ENCODE peak calls at places on chromosomes 7 and 10, in five cellular contexts. One of them, this sample, is unnamed.

GRCh38 chr10:546971-547590 is 142.4 kb downstream of the DIP2C start:
- DNase-seq in A172: no peak
- DNase-seq in kidney: no peak
- DNase-seq in cardiac muscle cell: peak; percentile 6
- DNase-seq in mesendoderm: peak; percentile 88
- DNase-seq in this sample: no peak

GRCh38 chr7:112938895-112939588 is 147.6 kb downstream of the GPR85 start:
- DNase-seq in cardiac muscle cell: peak; percentile 45
- DNase-seq in A172: peak; percentile 31
- DNase-seq in kidney: peak; percentile 82
- DNase-seq in mesendoderm: peak; percentile 85
- DNase-seq in this sample: no peak

GRCh38 chr7:39714447-39715091 is 91.2 kb downstream of the RALA start:
- DNase-seq in cardiac muscle cell: no peak
- DNase-seq in mesendoderm: no peak
- DNase-seq in A172: no peak
- DNase-seq in kidney: no peak
- DNase-seq in this sample: no peak

GRCh38 chr7:131109757-131110293 is 217.9 kb upstream of the MKLN1 start:
- DNase-seq in cardiac muscle cell: peak; percentile 93
- DNase-seq in kidney: peak; percentile 95
- DNase-seq in A172: peak; percentile 53
- DNase-seq in mesendoderm: peak; percentile 89
- DNase-seq in this sample: peak; percentile 89

GRCh38 chr7:92802398-92802797 is 34.0 kb downstream of the CDK6 start:
- DNase-seq in cardiac muscle cell: no peak
- DNase-seq in A172: no peak
- DNase-seq in kidney: no peak
- DNase-seq in mesendoderm: no peak
- DNase-seq in this sample: no peak

GRCh38 chr7:131020759-131021219 is 286.8 kb upstream of the KLF14 start:
- DNase-seq in A172: no peak
- DNase-seq in cardiac muscle cell: no peak
- DNase-seq in mesendoderm: no peak
- DNase-seq in kidney: no peak
- DNase-seq in this sample: no peak

GRCh38 chr10:125152646-125153368 is 7.6 kb downstream of the CTBP2 start:
- DNase-seq in mesendoderm: peak; percentile 62
- DNase-seq in cardiac muscle cell: peak; percentile 17
- DNase-seq in kidney: peak; percentile 88
- DNase-seq in A172: no peak
- DNase-seq in this sample: no peak

GRCh38 chr10:92640110-92640509 is 47.2 kb downstream of the KIF11 start:
- DNase-seq in A172: peak; percentile 21
- DNase-seq in mesendoderm: no peak
- DNase-seq in kidney: no peak
- DNase-seq in cardiac muscle cell: peak; percentile 77
- DNase-seq in this sample: no peak

GRCh38 chr7:50962962-50963374 is 180.3 kb upstream of the GRB10 start:
- DNase-seq in cardiac muscle cell: peak; percentile 75
- DNase-seq in mesendoderm: peak; percentile 46
- DNase-seq in A172: peak; percentile 100
- DNase-seq in kidney: peak; percentile 88
- DNase-seq in this sample: peak; percentile 37

GRCh38 chr10:88401671-88402347 is 181.3 kb downstream of the RNLS start:
- DNase-seq in kidney: no peak
- DNase-seq in cardiac muscle cell: peak; percentile 60
- DNase-seq in mesendoderm: no peak
- DNase-seq in A172: peak; percentile 41
- DNase-seq in this sample: no peak

GRCh38 chr10:119817991-119818888 is 54.4 kb downstream of the MCMBP start:
- DNase-seq in mesendoderm: peak; percentile 98
- DNase-seq in cardiac muscle cell: peak; percentile 80
- DNase-seq in A172: no peak
- DNase-seq in kidney: peak; percentile 89
- DNase-seq in this sample: no peak

GRCh38 chr10:13351340-13351915 is 3.3 kb upstream of the SEPHS1 start:
- DNase-seq in A172: no peak
- DNase-seq in kidney: no peak
- DNase-seq in mesendoderm: peak; percentile 74
- DNase-seq in cardiac muscle cell: no peak
- DNase-seq in this sample: peak; percentile 11

GRCh38 chr7:156503195-156503594 is 137.4 kb upstream of the RNF32 start:
- DNase-seq in cardiac muscle cell: no peak
- DNase-seq in mesendoderm: peak; percentile 27
- DNase-seq in A172: no peak
- DNase-seq in kidney: no peak
- DNase-seq in this sample: no peak

GRCh38 chr10:127433951-127434350 is 115.2 kb upstream of the NPS start:
- DNase-seq in cardiac muscle cell: no peak
- DNase-seq in kidney: no peak
- DNase-seq in A172: no peak
- DNase-seq in mesendoderm: no peak
- DNase-seq in this sample: no peak

GRCh38 chr10:101694674-101695403 is at the start of gene FBXW4:
- DNase-seq in mesendoderm: peak; percentile 60
- DNase-seq in A172: peak; percentile 24
- DNase-seq in kidney: peak; percentile 89
- DNase-seq in cardiac muscle cell: peak; percentile 37
- DNase-seq in this sample: peak; percentile 50

GRCh38 chr7:94394399-94395140 is at the start of gene COL1A2:
- DNase-seq in cardiac muscle cell: peak; percentile 99
- DNase-seq in kidney: peak; percentile 95
- DNase-seq in mesendoderm: peak; percentile 90
- DNase-seq in A172: peak; percentile 42
- DNase-seq in this sample: no peak

GRCh38 chr7:132399367-132399766 is 176.9 kb downstream of the PLXNA4 start:
- DNase-seq in mesendoderm: no peak
- DNase-seq in kidney: no peak
- DNase-seq in cardiac muscle cell: no peak
- DNase-seq in A172: no peak
- DNase-seq in this sample: no peak

GRCh38 chr7:39754326-39755120 is 131.2 kb downstream of the RALA start:
- DNase-seq in cardiac muscle cell: peak; percentile 25
- DNase-seq in mesendoderm: peak; percentile 35
- DNase-seq in kidney: peak; percentile 78
- DNase-seq in A172: peak; percentile 83
- DNase-seq in this sample: no peak

GRCh38 chr10:95499482-95499989 is 61.6 kb downstream of the SORBS1 start:
- DNase-seq in kidney: no peak
- DNase-seq in mesendoderm: no peak
- DNase-seq in A172: no peak
- DNase-seq in cardiac muscle cell: no peak
- DNase-seq in this sample: no peak

GRCh38 chr7:985915-986741 is 3.1 kb downstream of the CYP2W1 start:
- DNase-seq in cardiac muscle cell: peak; percentile 55
- DNase-seq in kidney: peak; percentile 70
- DNase-seq in A172: peak; percentile 60
- DNase-seq in mesendoderm: no peak
- DNase-seq in this sample: no peak

GRCh38 chr7:67659066-67659465 is 662.4 kb downstream of the TYW1 start:
- DNase-seq in mesendoderm: no peak
- DNase-seq in cardiac muscle cell: no peak
- DNase-seq in kidney: no peak
- DNase-seq in A172: no peak
- DNase-seq in this sample: no peak

GRCh38 chr10:16494174-16494573 is 27.5 kb downstream of the C1QL3 start:
- DNase-seq in kidney: no peak
- DNase-seq in cardiac muscle cell: no peak
- DNase-seq in mesendoderm: no peak
- DNase-seq in A172: no peak
- DNase-seq in this sample: no peak

GRCh38 chr7:44218418-44219201 is 17.8 kb downstream of the YKT6 start:
- DNase-seq in mesendoderm: peak; percentile 88
- DNase-seq in kidney: peak; percentile 52
- DNase-seq in cardiac muscle cell: no peak
- DNase-seq in A172: no peak
- DNase-seq in this sample: no peak

GRCh38 chr7:122255454-122255853 is 49.1 kb downstream of the FEZF1 start:
- DNase-seq in A172: no peak
- DNase-seq in cardiac muscle cell: no peak
- DNase-seq in kidney: no peak
- DNase-seq in mesendoderm: peak; percentile 46
- DNase-seq in this sample: no peak

GRCh38 chr10:21760332-21760731 is 226.3 kb downstream of the MLLT10 start:
- DNase-seq in kidney: no peak
- DNase-seq in cardiac muscle cell: no peak
- DNase-seq in A172: no peak
- DNase-seq in mesendoderm: no peak
- DNase-seq in this sample: no peak

GRCh38 chr7:13231216-13231615 is 543.8 kb downstream of the ARL4A start:
- DNase-seq in cardiac muscle cell: no peak
- DNase-seq in mesendoderm: no peak
- DNase-seq in A172: no peak
- DNase-seq in kidney: no peak
- DNase-seq in this sample: no peak

GRCh38 chr7:70571403-70571911 is 560.5 kb upstream of the GALNT17 start:
- DNase-seq in kidney: no peak
- DNase-seq in cardiac muscle cell: peak; percentile 25
- DNase-seq in A172: peak; percentile 81
- DNase-seq in mesendoderm: no peak
- DNase-seq in this sample: no peak

GRCh38 chr10:97849491-97850402 is at the start of gene GOLGA7B:
- DNase-seq in cardiac muscle cell: peak; percentile 55
- DNase-seq in mesendoderm: peak; percentile 81
- DNase-seq in A172: no peak
- DNase-seq in kidney: peak; percentile 75
- DNase-seq in this sample: no peak

GRCh38 chr10:4281207-4281825 is 496.3 kb upstream of the KLF6 start:
- DNase-seq in kidney: no peak
- DNase-seq in cardiac muscle cell: no peak
- DNase-seq in mesendoderm: peak; percentile 29
- DNase-seq in A172: peak; percentile 72
- DNase-seq in this sample: no peak

GRCh38 chr7:30531286-30531685 is 26.7 kb upstream of the GGCT start:
- DNase-seq in kidney: no peak
- DNase-seq in A172: no peak
- DNase-seq in mesendoderm: no peak
- DNase-seq in cardiac muscle cell: no peak
- DNase-seq in this sample: no peak

This sample was measured in NK-92 treated with Interleukin-12 subunit alpha and Interleukin-12 subunit beta, amount 100 ng/mL, for 24 hours.